ENCODE peak calls at places on chromosomes 3 and 15, in eight cellular contexts. One of them, this sample, is unnamed.

GRCh38 chr3:69612791-69613190 is 126.5 kb upstream of the MITF start:
- DNase-seq in ovary: no peak
- DNase-seq in T-helper 1 cell: no peak
- DNase-seq in HFFc6: no peak
- DNase-seq in effector CD4-positive, alpha-beta T cell: no peak
- DNase-seq in stimulated activated CD4-positive, alpha-beta T cell treated with anti-CD3 and anti-CD28 coated beads, Interleukin-15, amount 100 ng/mL, for 24 hours: no peak
- DNase-seq in HT1080: no peak
- DNase-seq in dorsolateral prefrontal cortex: no peak
- DNase-seq in this sample: no peak

GRCh38 chr3:45105855-45106655 is 40.1 kb downstream of the CDCP1 start:
- DNase-seq in ovary: no peak
- DNase-seq in HT1080: peak
- DNase-seq in effector CD4-positive, alpha-beta T cell: peak
- DNase-seq in stimulated activated CD4-positive, alpha-beta T cell treated with anti-CD3 and anti-CD28 coated beads, Interleukin-15, amount 100 ng/mL, for 24 hours: peak
- DNase-seq in HFFc6: peak
- DNase-seq in T-helper 1 cell: no peak
- DNase-seq in dorsolateral prefrontal cortex: no peak
- DNase-seq in this sample: peak

GRCh38 chr3:120177151-120177550 is 82.9 kb upstream of the GSK3B start:
- DNase-seq in T-helper 1 cell: no peak
- DNase-seq in ovary: no peak
- DNase-seq in HT1080: peak
- DNase-seq in effector CD4-positive, alpha-beta T cell: no peak
- DNase-seq in HFFc6: peak
- DNase-seq in stimulated activated CD4-positive, alpha-beta T cell treated with anti-CD3 and anti-CD28 coated beads, Interleukin-15, amount 100 ng/mL, for 24 hours: no peak
- DNase-seq in dorsolateral prefrontal cortex: no peak
- DNase-seq in this sample: peak

GRCh38 chr15:46636220-46636619 is 1001.4 kb downstream of the SQOR start:
- DNase-seq in HFFc6: no peak
- DNase-seq in stimulated activated CD4-positive, alpha-beta T cell treated with anti-CD3 and anti-CD28 coated beads, Interleukin-15, amount 100 ng/mL, for 24 hours: no peak
- DNase-seq in HT1080: peak
- DNase-seq in ovary: no peak
- DNase-seq in T-helper 1 cell: no peak
- DNase-seq in effector CD4-positive, alpha-beta T cell: no peak
- DNase-seq in dorsolateral prefrontal cortex: no peak
- DNase-seq in this sample: peak

GRCh38 chr3:77837626-77838025 is 797.7 kb downstream of the ROBO2 start:
- DNase-seq in HT1080: no peak
- DNase-seq in ovary: no peak
- DNase-seq in stimulated activated CD4-positive, alpha-beta T cell treated with anti-CD3 and anti-CD28 coated beads, Interleukin-15, amount 100 ng/mL, for 24 hours: no peak
- DNase-seq in dorsolateral prefrontal cortex: no peak
- DNase-seq in effector CD4-positive, alpha-beta T cell: no peak
- DNase-seq in HFFc6: no peak
- DNase-seq in T-helper 1 cell: no peak
- DNase-seq in this sample: no peak

GRCh38 chr3:126982125-126982521 is 792 bp upstream of the PLXNA1 start:
- DNase-seq in ovary: peak
- DNase-seq in stimulated activated CD4-positive, alpha-beta T cell treated with anti-CD3 and anti-CD28 coated beads, Interleukin-15, amount 100 ng/mL, for 24 hours: peak
- DNase-seq in dorsolateral prefrontal cortex: no peak
- DNase-seq in effector CD4-positive, alpha-beta T cell: peak
- DNase-seq in T-helper 1 cell: peak
- DNase-seq in HT1080: no peak
- DNase-seq in HFFc6: peak
- DNase-seq in this sample: peak

GRCh38 chr3:156630081-156630772 is 44.2 kb upstream of the TIPARP start:
- DNase-seq in HT1080: peak
- DNase-seq in T-helper 1 cell: no peak
- DNase-seq in dorsolateral prefrontal cortex: no peak
- DNase-seq in stimulated activated CD4-positive, alpha-beta T cell treated with anti-CD3 and anti-CD28 coated beads, Interleukin-15, amount 100 ng/mL, for 24 hours: no peak
- DNase-seq in HFFc6: peak
- DNase-seq in ovary: no peak
- DNase-seq in effector CD4-positive, alpha-beta T cell: no peak
- DNase-seq in this sample: peak

GRCh38 chr3:38030126-38031021 is 932 bp upstream of the PLCD1 start:
- DNase-seq in effector CD4-positive, alpha-beta T cell: no peak
- DNase-seq in ovary: peak
- DNase-seq in T-helper 1 cell: no peak
- DNase-seq in stimulated activated CD4-positive, alpha-beta T cell treated with anti-CD3 and anti-CD28 coated beads, Interleukin-15, amount 100 ng/mL, for 24 hours: no peak
- DNase-seq in HT1080: no peak
- DNase-seq in HFFc6: no peak
- DNase-seq in dorsolateral prefrontal cortex: no peak
- DNase-seq in this sample: peak

GRCh38 chr3:40876019-40876418 is 323.3 kb upstream of the CTNNB1 start:
- DNase-seq in stimulated activated CD4-positive, alpha-beta T cell treated with anti-CD3 and anti-CD28 coated beads, Interleukin-15, amount 100 ng/mL, for 24 hours: no peak
- DNase-seq in HFFc6: no peak
- DNase-seq in ovary: no peak
- DNase-seq in T-helper 1 cell: no peak
- DNase-seq in dorsolateral prefrontal cortex: no peak
- DNase-seq in effector CD4-positive, alpha-beta T cell: no peak
- DNase-seq in HT1080: no peak
- DNase-seq in this sample: no peak

GRCh38 chr3:10551139-10551538 is 45.8 kb upstream of the ATP2B2 start:
- DNase-seq in HFFc6: no peak
- DNase-seq in HT1080: no peak
- DNase-seq in effector CD4-positive, alpha-beta T cell: no peak
- DNase-seq in T-helper 1 cell: no peak
- DNase-seq in stimulated activated CD4-positive, alpha-beta T cell treated with anti-CD3 and anti-CD28 coated beads, Interleukin-15, amount 100 ng/mL, for 24 hours: no peak
- DNase-seq in ovary: no peak
- DNase-seq in dorsolateral prefrontal cortex: no peak
- DNase-seq in this sample: no peak

GRCh38 chr3:152960684-152961083 is 125.8 kb downstream of the P2RY1 start:
- DNase-seq in HT1080: peak
- DNase-seq in effector CD4-positive, alpha-beta T cell: no peak
- DNase-seq in HFFc6: no peak
- DNase-seq in ovary: no peak
- DNase-seq in dorsolateral prefrontal cortex: no peak
- DNase-seq in stimulated activated CD4-positive, alpha-beta T cell treated with anti-CD3 and anti-CD28 coated beads, Interleukin-15, amount 100 ng/mL, for 24 hours: no peak
- DNase-seq in T-helper 1 cell: no peak
- DNase-seq in this sample: peak

GRCh38 chr3:17023006-17023664 is 138.4 kb downstream of the PLCL2 start:
- DNase-seq in effector CD4-positive, alpha-beta T cell: peak
- DNase-seq in stimulated activated CD4-positive, alpha-beta T cell treated with anti-CD3 and anti-CD28 coated beads, Interleukin-15, amount 100 ng/mL, for 24 hours: peak
- DNase-seq in HFFc6: no peak
- DNase-seq in HT1080: peak
- DNase-seq in ovary: no peak
- DNase-seq in T-helper 1 cell: no peak
- DNase-seq in dorsolateral prefrontal cortex: no peak
- DNase-seq in this sample: peak

GRCh38 chr3:180871901-180872300 is 40.6 kb upstream of the FXR1 start:
- DNase-seq in dorsolateral prefrontal cortex: no peak
- DNase-seq in T-helper 1 cell: no peak
- DNase-seq in HT1080: peak
- DNase-seq in ovary: no peak
- DNase-seq in stimulated activated CD4-positive, alpha-beta T cell treated with anti-CD3 and anti-CD28 coated beads, Interleukin-15, amount 100 ng/mL, for 24 hours: no peak
- DNase-seq in HFFc6: peak
- DNase-seq in effector CD4-positive, alpha-beta T cell: no peak
- DNase-seq in this sample: no peak

GRCh38 chr3:141050913-141051632 is at the start of gene SPSB4:
- DNase-seq in HFFc6: no peak
- DNase-seq in dorsolateral prefrontal cortex: no peak
- DNase-seq in ovary: no peak
- DNase-seq in HT1080: no peak
- DNase-seq in T-helper 1 cell: no peak
- DNase-seq in effector CD4-positive, alpha-beta T cell: no peak
- DNase-seq in stimulated activated CD4-positive, alpha-beta T cell treated with anti-CD3 and anti-CD28 coated beads, Interleukin-15, amount 100 ng/mL, for 24 hours: peak
- DNase-seq in this sample: peak

GRCh38 chr3:179272385-179272784 is 21.5 kb upstream of the KCNMB3 start:
- DNase-seq in effector CD4-positive, alpha-beta T cell: no peak
- DNase-seq in T-helper 1 cell: no peak
- DNase-seq in HFFc6: no peak
- DNase-seq in HT1080: no peak
- DNase-seq in stimulated activated CD4-positive, alpha-beta T cell treated with anti-CD3 and anti-CD28 coated beads, Interleukin-15, amount 100 ng/mL, for 24 hours: no peak
- DNase-seq in ovary: no peak
- DNase-seq in dorsolateral prefrontal cortex: no peak
- DNase-seq in this sample: no peak